ENCODE peak calls at places on chromosomes 2 and 18, in nine cellular contexts. One of them, this sample, is unnamed.

GRCh38 chr2:17583166-17583565 is 42.7 kb downstream of the VSNL1 start:
- DNase-seq in Peyer's patch: no peak
- DNase-seq in CD8-positive, alpha-beta T cell: no peak
- DNase-seq in upper lobe of right lung: no peak
- DNase-seq in A549: no peak
- DNase-seq in esophagus squamous epithelium: no peak
- DNase-seq in psoas muscle: no peak
- DNase-seq in suprapubic skin: no peak
- DNase-seq in GM12878: no peak
- DNase-seq in this sample: no peak

GRCh38 chr2:69973335-69973735 is 11.9 kb upstream of the ASPRV1 start:
- DNase-seq in A549: no peak
- DNase-seq in Peyer's patch: no peak
- DNase-seq in upper lobe of right lung: no peak
- DNase-seq in GM12878: no peak
- DNase-seq in psoas muscle: no peak
- DNase-seq in CD8-positive, alpha-beta T cell: no peak
- DNase-seq in esophagus squamous epithelium: no peak
- DNase-seq in suprapubic skin: no peak
- DNase-seq in this sample: no peak

GRCh38 chr2:97764559-97765263 is 51.3 kb downstream of the ZAP70 start:
- DNase-seq in esophagus squamous epithelium: no peak
- DNase-seq in A549: no peak
- DNase-seq in suprapubic skin: no peak
- DNase-seq in psoas muscle: no peak
- DNase-seq in upper lobe of right lung: no peak
- DNase-seq in CD8-positive, alpha-beta T cell: no peak
- DNase-seq in GM12878: no peak
- DNase-seq in Peyer's patch: no peak
- DNase-seq in this sample: no peak

GRCh38 chr2:233480490-233481202 is 85.9 kb downstream of the USP40 start:
- DNase-seq in psoas muscle: peak
- DNase-seq in Peyer's patch: no peak
- DNase-seq in A549: no peak
- DNase-seq in CD8-positive, alpha-beta T cell: no peak
- DNase-seq in GM12878: no peak
- DNase-seq in suprapubic skin: no peak
- DNase-seq in upper lobe of right lung: peak
- DNase-seq in esophagus squamous epithelium: no peak
- DNase-seq in this sample: no peak

GRCh38 chr2:218002792-218003191 is at the start of gene TNS1:
- DNase-seq in upper lobe of right lung: no peak
- DNase-seq in suprapubic skin: no peak
- DNase-seq in psoas muscle: peak
- DNase-seq in GM12878: no peak
- DNase-seq in CD8-positive, alpha-beta T cell: no peak
- DNase-seq in A549: no peak
- DNase-seq in Peyer's patch: no peak
- DNase-seq in esophagus squamous epithelium: no peak
- DNase-seq in this sample: no peak

GRCh38 chr2:95317123-95317500 is 20.0 kb downstream of the KCNIP3 start:
- DNase-seq in esophagus squamous epithelium: no peak
- DNase-seq in upper lobe of right lung: no peak
- DNase-seq in psoas muscle: no peak
- DNase-seq in GM12878: no peak
- DNase-seq in Peyer's patch: no peak
- DNase-seq in suprapubic skin: no peak
- DNase-seq in A549: no peak
- DNase-seq in CD8-positive, alpha-beta T cell: no peak
- DNase-seq in this sample: no peak

GRCh38 chr2:218831378-218831990 is at the start of gene PRKAG3:
- DNase-seq in A549: no peak
- DNase-seq in psoas muscle: peak
- DNase-seq in suprapubic skin: no peak
- DNase-seq in esophagus squamous epithelium: no peak
- DNase-seq in GM12878: no peak
- DNase-seq in upper lobe of right lung: no peak
- DNase-seq in Peyer's patch: peak
- DNase-seq in CD8-positive, alpha-beta T cell: no peak
- DNase-seq in this sample: no peak

GRCh38 chr2:181828122-181828705 is 63.3 kb upstream of the ITPRID2 start:
- DNase-seq in A549: no peak
- DNase-seq in upper lobe of right lung: no peak
- DNase-seq in GM12878: no peak
- DNase-seq in psoas muscle: peak
- DNase-seq in Peyer's patch: no peak
- DNase-seq in esophagus squamous epithelium: no peak
- DNase-seq in suprapubic skin: no peak
- DNase-seq in CD8-positive, alpha-beta T cell: no peak
- DNase-seq in this sample: no peak

GRCh38 chr18:79753391-79753851 is 44.3 kb upstream of the KCNG2 start:
- DNase-seq in upper lobe of right lung: peak
- DNase-seq in psoas muscle: no peak
- DNase-seq in Peyer's patch: peak
- DNase-seq in CD8-positive, alpha-beta T cell: no peak
- DNase-seq in A549: no peak
- DNase-seq in esophagus squamous epithelium: no peak
- DNase-seq in suprapubic skin: peak
- DNase-seq in GM12878: no peak
- DNase-seq in this sample: no peak

GRCh38 chr2:196586511-196586991 is 53.0 kb upstream of the CCDC150 start:
- DNase-seq in psoas muscle: no peak
- DNase-seq in suprapubic skin: no peak
- DNase-seq in esophagus squamous epithelium: no peak
- DNase-seq in GM12878: no peak
- DNase-seq in A549: peak
- DNase-seq in upper lobe of right lung: no peak
- DNase-seq in CD8-positive, alpha-beta T cell: no peak
- DNase-seq in Peyer's patch: no peak
- DNase-seq in this sample: peak

GRCh38 chr2:237660381-237660900 is 33.1 kb downstream of the LRRFIP1 start:
- DNase-seq in esophagus squamous epithelium: no peak
- DNase-seq in upper lobe of right lung: peak
- DNase-seq in CD8-positive, alpha-beta T cell: no peak
- DNase-seq in A549: no peak
- DNase-seq in GM12878: no peak
- DNase-seq in suprapubic skin: no peak
- DNase-seq in psoas muscle: no peak
- DNase-seq in Peyer's patch: peak
- DNase-seq in this sample: no peak

GRCh38 chr2:227653419-227653818 is 13.2 kb upstream of the SCYGR5 start:
- DNase-seq in CD8-positive, alpha-beta T cell: no peak
- DNase-seq in suprapubic skin: no peak
- DNase-seq in esophagus squamous epithelium: no peak
- DNase-seq in A549: no peak
- DNase-seq in Peyer's patch: no peak
- DNase-seq in psoas muscle: no peak
- DNase-seq in GM12878: no peak
- DNase-seq in upper lobe of right lung: no peak
- DNase-seq in this sample: no peak

GRCh38 chr2:200026838-200027237 is 71.5 kb downstream of the MAIP1 start:
- DNase-seq in A549: no peak
- DNase-seq in esophagus squamous epithelium: no peak
- DNase-seq in upper lobe of right lung: no peak
- DNase-seq in suprapubic skin: no peak
- DNase-seq in GM12878: no peak
- DNase-seq in CD8-positive, alpha-beta T cell: no peak
- DNase-seq in psoas muscle: no peak
- DNase-seq in Peyer's patch: no peak
- DNase-seq in this sample: no peak

GRCh38 chr18:77063256-77063655 is 69.3 kb downstream of the MBP start:
- DNase-seq in Peyer's patch: peak
- DNase-seq in upper lobe of right lung: no peak
- DNase-seq in GM12878: peak
- DNase-seq in CD8-positive, alpha-beta T cell: peak
- DNase-seq in psoas muscle: no peak
- DNase-seq in suprapubic skin: no peak
- DNase-seq in esophagus squamous epithelium: no peak
- DNase-seq in A549: no peak
- DNase-seq in this sample: no peak
- H3K27ac ChIP-seq in Peyer's patch: peak
- H3K27ac ChIP-seq in upper lobe of right lung: peak
- H3K27ac ChIP-seq in GM12878: peak
- H3K27ac ChIP-seq in CD8-positive, alpha-beta T cell: peak
- H3K27ac ChIP-seq in psoas muscle: peak
- H3K27ac ChIP-seq in suprapubic skin: peak
- H3K27ac ChIP-seq in esophagus squamous epithelium: peak
- H3K27ac ChIP-seq in A549: peak
- H3K27ac ChIP-seq in this sample: peak

DNA sequence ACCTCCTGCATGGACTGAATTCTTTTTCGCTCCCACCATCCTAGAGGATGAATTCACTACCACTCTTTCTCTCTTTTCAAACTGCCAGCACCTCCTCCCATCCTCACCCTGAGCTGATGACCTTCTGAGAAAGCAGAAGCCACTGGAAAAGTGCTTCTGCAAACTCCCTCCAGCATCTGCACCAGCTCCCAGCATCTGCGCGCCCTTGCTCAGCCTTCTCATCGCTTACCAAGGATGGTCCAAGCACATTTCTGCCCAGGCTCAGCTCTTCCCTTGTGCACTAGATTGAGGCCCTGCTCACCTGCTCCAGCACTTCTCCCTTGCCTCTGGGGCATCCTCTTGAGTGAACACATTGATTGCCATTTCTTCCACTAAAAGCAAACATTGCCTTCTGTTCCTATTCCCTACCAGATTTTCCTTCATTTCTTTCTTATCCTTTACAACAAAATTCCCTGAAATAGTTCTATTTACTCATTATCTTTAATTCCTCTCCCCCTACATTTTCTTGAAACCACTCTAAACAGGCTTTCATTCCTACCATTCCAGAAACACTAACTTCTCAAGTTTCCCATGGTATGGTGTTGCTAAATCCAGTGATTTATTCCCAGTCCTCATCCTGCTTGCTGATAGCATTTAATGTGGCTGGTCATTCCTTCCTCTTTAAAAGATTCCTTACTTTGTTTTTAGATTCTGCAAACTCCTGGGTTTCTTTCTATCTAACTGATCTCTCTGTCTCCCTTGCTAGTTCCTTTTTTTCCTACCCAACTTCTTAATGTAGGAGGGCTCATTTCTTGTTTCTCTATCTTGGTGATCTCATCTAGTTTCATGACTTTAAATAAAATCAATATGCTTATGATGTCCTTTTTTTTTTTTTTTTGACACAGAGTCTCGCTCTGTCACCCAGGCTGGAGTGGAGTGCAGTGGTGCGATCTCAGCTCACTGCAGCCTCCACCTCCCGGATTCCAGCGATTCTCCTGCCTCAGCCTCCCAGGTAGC is 42.5 kb upstream of the IL1RL1 start:
- DNase-seq in esophagus squamous epithelium: no peak
- DNase-seq in A549: no peak
- DNase-seq in suprapubic skin: no peak
- DNase-seq in GM12878: no peak
- DNase-seq in CD8-positive, alpha-beta T cell: no peak
- DNase-seq in Peyer's patch: no peak
- DNase-seq in psoas muscle: no peak
- DNase-seq in upper lobe of right lung: no peak
- DNase-seq in this sample: no peak
- H3K27ac ChIP-seq in esophagus squamous epithelium: no peak
- H3K27ac ChIP-seq in A549: no peak
- H3K27ac ChIP-seq in suprapubic skin: no peak
- H3K27ac ChIP-seq in GM12878: no peak
- H3K27ac ChIP-seq in CD8-positive, alpha-beta T cell: no peak
- H3K27ac ChIP-seq in Peyer's patch: no peak
- H3K27ac ChIP-seq in psoas muscle: no peak
- H3K27ac ChIP-seq in upper lobe of right lung: no peak
- H3K27ac ChIP-seq in this sample: no peak

GRCh38 chr2:153971250-153971649 is 99.5 kb downstream of the GALNT13 start:
- DNase-seq in Peyer's patch: no peak
- DNase-seq in psoas muscle: no peak
- DNase-seq in esophagus squamous epithelium: no peak
- DNase-seq in A549: no peak
- DNase-seq in GM12878: no peak
- DNase-seq in upper lobe of right lung: no peak
- DNase-seq in suprapubic skin: no peak
- DNase-seq in CD8-positive, alpha-beta T cell: no peak
- DNase-seq in this sample: no peak
- H3K27ac ChIP-seq in Peyer's patch: no peak
- H3K27ac ChIP-seq in psoas muscle: no peak
- H3K27ac ChIP-seq in esophagus squamous epithelium: no peak
- H3K27ac ChIP-seq in A549: no peak
- H3K27ac ChIP-seq in GM12878: no peak
- H3K27ac ChIP-seq in upper lobe of right lung: no peak
- H3K27ac ChIP-seq in suprapubic skin: no peak
- H3K27ac ChIP-seq in CD8-positive, alpha-beta T cell: no peak
- H3K27ac ChIP-seq in this sample: no peak

DNA sequence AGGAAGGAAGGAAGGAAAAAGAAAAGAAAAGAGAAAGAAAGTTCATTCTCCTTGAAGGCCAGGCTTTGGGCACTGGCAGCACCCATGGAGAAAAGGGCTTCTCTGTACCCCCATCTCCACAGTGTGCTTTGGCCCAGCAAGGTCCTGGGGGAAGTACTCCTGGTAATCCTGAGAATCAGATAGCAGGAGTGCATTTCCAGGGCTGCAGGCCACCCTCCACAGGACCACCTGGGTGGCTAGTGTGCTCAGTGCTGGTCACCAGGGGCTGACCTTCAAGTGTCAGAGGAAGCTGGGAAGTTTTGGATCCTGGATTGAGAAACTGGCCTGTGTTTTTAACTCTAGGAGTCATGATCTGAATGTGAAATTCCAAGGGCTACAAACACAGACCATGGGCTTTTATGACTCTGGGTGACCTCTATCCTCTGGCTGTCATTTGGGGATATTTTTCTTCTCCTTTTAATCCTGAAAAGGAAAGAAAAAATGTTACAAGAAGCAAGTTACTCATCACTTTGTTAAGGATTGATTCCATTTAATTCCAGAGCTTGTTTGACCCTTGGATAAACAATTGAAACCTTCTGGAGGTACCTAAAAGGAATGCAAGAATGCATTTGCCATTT is 9.3 kb downstream of the RHOB start:
- DNase-seq in Peyer's patch: peak
- DNase-seq in psoas muscle: no peak
- DNase-seq in CD8-positive, alpha-beta T cell: no peak
- DNase-seq in A549: no peak
- DNase-seq in suprapubic skin: peak
- DNase-seq in esophagus squamous epithelium: no peak
- DNase-seq in upper lobe of right lung: no peak
- DNase-seq in GM12878: no peak
- DNase-seq in this sample: no peak
- H3K27ac ChIP-seq in Peyer's patch: peak
- H3K27ac ChIP-seq in psoas muscle: no peak
- H3K27ac ChIP-seq in CD8-positive, alpha-beta T cell: no peak
- H3K27ac ChIP-seq in A549: no peak
- H3K27ac ChIP-seq in suprapubic skin: peak
- H3K27ac ChIP-seq in esophagus squamous epithelium: peak
- H3K27ac ChIP-seq in upper lobe of right lung: no peak
- H3K27ac ChIP-seq in GM12878: no peak
- H3K27ac ChIP-seq in this sample: no peak